ENCODE peak calls at places on chromosomes 11 and 22, in four cellular contexts. A, D, N and I are unnamed samples.

GRCh38 chr11:123103326-123103980 is 41.5 kb upstream of the HSPA8 start:
- DNase-seq in A (no peak), D (peak), N (peak), I (peak)

GRCh38 chr22:39528080-39528661 is 4.4 kb downstream of the RPS19BP1 start:
- DNase-seq in A (no peak), D (no peak), N (no peak), I (no peak)

GRCh38 chr22:38755155-38755910 is 465 bp downstream of the SUN2 start:
- DNase-seq in A (no peak), D (peak), N (peak), I (peak)

GRCh38 chr11:77201370-77201769 is 73.3 kb downstream of the MYO7A start:
- DNase-seq in A (no peak), D (no peak), N (no peak), I (no peak)

GRCh38 chr11:1336836-1337646 is 27.6 kb upstream of the TOLLIP start:
- DNase-seq in A (no peak), D (no peak), N (no peak), I (no peak)

GRCh38 chr11:2229713-2230297 is 40.6 kb downstream of the ASCL2 start:
- DNase-seq in A (no peak), D (no peak), N (no peak), I (no peak)

GRCh38 chr11:121524233-121524631 is 71.5 kb upstream of the SORL1-AS1 start:
- DNase-seq in A (no peak), D (no peak), N (no peak), I (no peak)

GRCh38 chr22:44901301-44901700 is 108.5 kb downstream of the PHF21B start:
- DNase-seq in A (no peak), D (no peak), N (no peak), I (no peak)

GRCh38 chr11:61507962-61508824 is at the start of gene LRRC10B:
- DNase-seq in A (no peak), D (no peak), N (peak), I (peak)

GRCh38 chr11:30346068-30346688 is 23.3 kb downstream of the ARL14EP start:
- DNase-seq in A (no peak), D (peak), N (peak), I (peak)

GRCh38 chr22:37932821-37933578 is 20.4 kb downstream of the C22orf23 start:
- DNase-seq in A (no peak), D (no peak), N (no peak), I (no peak)

GRCh38 chr11:108216988-108217387 is 5.5 kb downstream of the NPAT start:
- DNase-seq in A (no peak), D (no peak), N (no peak), I (no peak)

GRCh38 chr22:18103527-18104269 is 6.9 kb upstream of the TUBA8 start:
- DNase-seq in A (peak), D (no peak), N (no peak), I (no peak)

GRCh38 chr22:49159711-49160110 is 668.0 kb downstream of the BRD1 start:
- DNase-seq in A (no peak), D (no peak), N (no peak), I (no peak)

GRCh38 chr22:50016988-50017700 is 4.6 kb upstream of the IL17REL start:
- DNase-seq in A (peak), D (no peak), N (no peak), I (no peak)

GRCh38 chr11:123547180-123547579 is 107.2 kb downstream of the SCN3B start:
- DNase-seq in A (peak), D (no peak), N (no peak), I (no peak)

GRCh38 chr22:28799834-28800307 is 498 bp downstream of the XBP1 start:
- DNase-seq in A (no peak), D (no peak), N (peak), I (peak)

GRCh38 chr11:5891216-5891800 is 1.7 kb upstream of the OR52E5 start:
- DNase-seq in A (peak), D (no peak), N (peak), I (no peak)

GRCh38 chr22:29979645-29980303 is 96.8 kb downstream of the MTMR3 start:
- DNase-seq in A (peak), D (no peak), N (no peak), I (no peak)

GRCh38 chr11:108775324-108775723 is 110.5 kb downstream of the DDX10 start:
- DNase-seq in A (no peak), D (peak), N (no peak), I (no peak)

GRCh38 chr22:46758867-46759290 is 3.6 kb upstream of the TBC1D22A start:
- DNase-seq in A (no peak), D (peak), N (peak), I (peak)

GRCh38 chr11:44825058-44825795 is 98.5 kb downstream of the TSPAN18 start:
- DNase-seq in A (no peak), D (no peak), N (no peak), I (no peak)

GRCh38 chr11:43035011-43035564 is 276.7 kb upstream of the API5 start:
- DNase-seq in A (no peak), D (no peak), N (no peak), I (no peak)
- TF ChIP-seq FOXM1 in A (no peak), D (no peak), N (no peak), I (no peak)

DNA sequence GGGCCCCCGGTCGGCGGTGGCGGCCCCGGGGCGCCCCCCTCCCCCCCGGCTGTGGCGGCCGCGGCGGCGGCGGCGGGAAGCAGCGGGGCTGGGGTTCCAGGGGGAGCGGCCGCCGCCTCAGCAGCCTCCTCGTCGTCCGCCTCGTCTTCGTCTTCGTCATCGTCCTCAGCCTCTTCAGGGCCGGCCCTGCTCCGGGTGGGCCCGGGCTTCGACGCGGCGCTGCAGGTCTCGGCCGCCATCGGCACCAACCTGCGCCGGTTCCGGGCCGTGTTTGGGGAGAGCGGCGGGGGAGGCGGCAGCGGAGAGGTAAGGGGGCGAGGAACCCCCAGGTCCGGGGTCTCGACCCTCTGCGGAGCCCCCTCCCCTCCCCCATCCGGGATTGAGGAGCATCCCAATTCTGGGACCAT is 350 bp downstream of the KMT2A start:
- DNase-seq in A (no peak), D (no peak), N (no peak), I (peak)
- TF ChIP-seq FOXK2 in A (no peak), D (no peak), N (no peak), I (no peak)

GRCh38 chr11:128555606-128556005 is 31.8 kb downstream of the ETS1 start:
- DNase-seq in A (no peak), D (peak), N (no peak), I (no peak)

GRCh38 chr11:128553662-128554392 is 33.5 kb downstream of the ETS1 start:
- DNase-seq in A (no peak), D (no peak), N (no peak), I (no peak)

GRCh38 chr11:128550967-128551522 is 36.3 kb downstream of the ETS1 start:
- DNase-seq in A (no peak), D (no peak), N (no peak), I (no peak)

GRCh38 chr11:128551641-128552335 is 35.6 kb downstream of the ETS1 start:
- DNase-seq in A (peak), D (no peak), N (no peak), I (no peak)

GRCh38 chr11:128552783-128553661 is 34.3 kb downstream of the ETS1 start:
- DNase-seq in A (peak), D (no peak), N (no peak), I (no peak)
- TF ChIP-seq FOXM1 in A (no peak), D (no peak), N (no peak), I (no peak)

GRCh38 chr11:19502691-19503253 is 209.9 kb upstream of the NAV2 start:
- DNase-seq in A (no peak), D (no peak), N (no peak), I (no peak)

GRCh38 chr11:19493446-19493845 is 219.2 kb upstream of the NAV2 start:
- DNase-seq in A (no peak), D (no peak), N (no peak), I (no peak)

GRCh38 chr11:19499999-19500398 is 212.6 kb upstream of the NAV2 start:
- DNase-seq in A (no peak), D (no peak), N (no peak), I (no peak)

DNA sequence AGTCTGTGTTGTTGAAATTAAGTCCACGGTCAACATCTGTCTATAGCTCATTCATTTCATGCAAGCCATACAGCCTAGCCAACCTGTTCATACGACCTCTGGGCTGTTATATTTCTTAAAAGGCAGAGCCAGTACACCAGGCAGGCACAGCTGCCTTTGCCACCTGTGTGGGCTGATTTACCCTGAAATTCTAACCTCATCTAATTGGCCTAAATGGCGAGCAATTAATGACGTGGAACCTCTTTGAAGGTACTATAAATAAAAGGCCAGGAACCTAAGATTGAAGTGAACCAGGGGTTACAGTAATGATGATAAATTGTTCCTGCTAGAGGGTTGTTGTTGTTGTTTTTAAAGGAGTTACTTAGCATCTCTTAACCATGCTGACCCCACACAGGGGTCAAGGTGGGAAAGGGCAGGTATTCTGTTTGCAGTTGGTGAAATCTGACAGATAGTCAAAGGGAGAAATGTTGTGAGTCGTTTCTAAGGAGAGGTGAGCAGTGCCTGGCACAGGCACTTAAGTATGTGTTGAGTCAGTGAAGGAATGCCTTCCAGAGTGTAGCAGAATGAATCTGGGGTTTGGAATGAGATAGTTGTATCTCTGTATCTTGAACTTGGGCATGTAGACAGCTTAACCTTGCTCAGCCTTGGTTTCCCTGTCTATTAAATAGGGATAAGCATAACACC is 213.5 kb upstream of the NAV2 start:
- DNase-seq in A (no peak), D (no peak), N (no peak), I (no peak)
- TF ChIP-seq FOXK2 in A (no peak), D (no peak), N (no peak), I (no peak)

DNA sequence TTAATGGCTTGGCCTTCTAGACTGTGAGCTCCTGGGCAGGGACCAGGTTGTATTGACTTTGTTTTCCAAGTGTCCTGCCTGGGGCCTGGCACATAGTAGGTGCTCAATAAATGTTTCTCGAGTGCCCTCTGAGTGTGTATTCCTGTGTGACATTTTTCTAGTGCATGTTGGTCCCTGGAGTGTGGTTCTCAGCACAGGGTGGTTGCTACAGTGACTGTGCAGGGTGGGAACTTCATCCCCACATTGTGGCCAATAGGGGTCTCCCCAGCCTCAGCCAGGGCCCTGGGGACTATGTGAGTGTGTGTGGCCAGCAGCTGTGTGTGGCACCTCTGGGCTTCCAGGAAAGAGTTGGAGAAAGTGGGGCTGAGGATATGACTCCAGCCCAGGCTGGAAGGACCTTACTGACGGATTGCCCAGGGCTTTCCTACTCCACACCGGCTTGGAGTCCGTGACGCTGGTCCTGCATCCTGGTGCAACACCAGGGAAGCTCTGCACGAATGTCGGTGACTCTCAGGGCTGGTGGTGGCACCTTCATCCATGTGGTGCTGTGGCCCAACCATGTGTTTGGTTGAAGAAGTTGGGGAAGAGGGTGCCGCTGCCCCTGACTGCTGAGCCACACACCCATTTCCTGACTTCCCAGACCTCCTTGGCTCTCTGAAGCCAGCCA is 9.0 kb upstream of the MARK2 start:
- DNase-seq in A (no peak), D (peak), N (peak), I (peak)
- TF ChIP-seq FOXM1 in A (no peak), D (no peak), N (no peak), I (no peak)

GRCh38 chr22:36386351-36386899 is 1.3 kb downstream of the MYH9 start:
- DNase-seq in A (peak), D (no peak), N (no peak), I (no peak)
- TF ChIP-seq FOXK2 in A (no peak), D (no peak), N (no peak), I (no peak)

GRCh38 chr11:71488086-71488967 is 35.3 kb downstream of the NADSYN1 start:
- DNase-seq in A (no peak), D (no peak), N (peak), I (no peak)
- TF ChIP-seq FOXM1 in A (no peak), D (no peak), N (no peak), I (no peak)

GRCh38 chr11:129729823-129730222 is 85.8 kb upstream of the TMEM45B start:
- DNase-seq in A (no peak), D (no peak), N (no peak), I (no peak)
- TF ChIP-seq FOXK2 in A (no peak), D (no peak), N (no peak), I (no peak)

GRCh38 chr11:12288212-12288933 is 89.0 kb upstream of the PARVA start:
- DNase-seq in A (no peak), D (peak), N (peak), I (peak)
- TF ChIP-seq FOXM1 in A (no peak), D (no peak), N (no peak), I (no peak)

GRCh38 chr11:65870706-65871681 is 1.6 kb downstream of the EFEMP2 start:
- DNase-seq in A (no peak), D (no peak), N (no peak), I (no peak)

GRCh38 chr11:65873280-65874156 is 918 bp upstream of the EFEMP2 start:
- DNase-seq in A (peak), D (peak), N (peak), I (peak)

GRCh38 chr11:65872555-65873279 is at the start of gene EFEMP2:
- DNase-seq in A (no peak), D (no peak), N (peak), I (no peak)

GRCh38 chr11:65870307-65870658 is 2.3 kb downstream of the EFEMP2 start:
- DNase-seq in A (no peak), D (no peak), N (no peak), I (no peak)

DNA sequence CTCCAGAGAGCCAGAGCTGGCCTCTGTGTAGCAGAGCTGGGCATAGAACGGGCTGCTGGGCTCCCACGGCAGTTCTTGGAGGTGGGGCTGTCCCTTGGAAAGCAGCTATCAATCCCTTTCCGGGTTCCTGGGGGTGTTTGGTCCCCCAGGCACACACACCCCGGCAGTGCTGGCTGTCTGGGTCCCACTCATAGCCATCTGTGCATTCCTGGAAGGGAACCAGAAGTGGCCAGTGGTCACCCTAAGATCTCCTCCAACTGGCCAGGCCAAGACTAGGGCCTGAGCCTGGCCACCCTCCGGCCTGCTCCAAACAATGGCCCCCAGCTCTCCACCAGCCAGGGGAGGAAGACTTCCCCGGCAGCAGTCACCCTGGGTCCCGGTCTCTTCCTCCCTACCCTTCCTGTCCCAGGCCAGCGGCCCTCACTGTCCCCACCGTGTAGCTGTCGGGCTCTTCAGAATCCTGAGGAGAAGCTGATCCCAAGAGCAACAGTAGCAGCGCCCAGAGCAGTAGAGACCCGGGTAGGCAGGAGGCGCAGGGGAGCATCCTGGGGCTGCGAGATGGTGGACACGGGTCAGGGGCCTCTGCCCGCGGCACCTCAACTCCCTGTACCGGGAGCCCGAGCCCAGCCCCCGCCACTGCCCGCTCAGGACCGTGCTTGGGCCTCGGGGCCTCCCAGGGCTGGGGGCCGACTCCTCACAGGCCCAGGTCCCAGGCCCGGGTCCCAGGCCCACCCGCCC is 620 bp downstream of the EFEMP2 start:
- DNase-seq in A (no peak), D (no peak), N (no peak), I (no peak)
- TF ChIP-seq FOXK2 in A (no peak), D (no peak), N (no peak), I (no peak)